ENCODE peak calls at places on chromosomes 1 and 21, in six cellular contexts. G is neuronal stem cell, J is H1, C is IMR-90, V is trophoblast cell, K is mesenchymal stem cell. Y is an unnamed sample.

GRCh38 chr1:2539312-2539907 is 9.3 kb upstream of the HES5 start:
- DNase-seq in K (no peak), G (no peak), J (peak), C (no peak), V (peak), Y (peak)

GRCh38 chr1:234486858-234487830 is 8.2 kb upstream of the TARBP1 start:
- DNase-seq in G (peak), K (peak), V (peak), C (peak), J (no peak), Y (no peak)

GRCh38 chr1:112575154-112575804 is 43.7 kb downstream of the ST7L start:
- DNase-seq in K (peak), V (peak), G (no peak), C (peak), J (no peak), Y (no peak)

GRCh38 chr1:243364866-243365265 is 109.0 kb downstream of the SDCCAG8 start:
- DNase-seq in V (no peak), J (no peak), G (no peak), C (no peak), K (no peak), Y (no peak)

GRCh38 chr1:188615321-188615720 is 1786.6 kb downstream of the PLA2G4A start:
- DNase-seq in G (no peak), J (no peak), C (peak), K (peak), V (peak), Y (no peak)

GRCh38 chr21:43916691-43917514 is 51.9 kb downstream of the AGPAT3 start:
- DNase-seq in C (peak), G (no peak), J (peak), K (no peak), V (no peak), Y (no peak)

GRCh38 chr1:228104526-228105251 is 1.6 kb upstream of the C1orf35 start:
- DNase-seq in V (no peak), C (no peak), J (no peak), G (no peak), K (no peak), Y (peak)

GRCh38 chr1:8347635-8348034 is 29.7 kb downstream of the SLC45A1 start:
- DNase-seq in K (no peak), J (no peak), G (no peak), V (peak), C (no peak), Y (no peak)

GRCh38 chr21:36388076-36388475 is 2.9 kb downstream of the CHAF1B start:
- DNase-seq in J (no peak), V (no peak), C (no peak), K (no peak), G (no peak), Y (no peak)

GRCh38 chr21:15964181-15964855 is 234.5 kb downstream of the USP25 start:
- DNase-seq in J (no peak), K (no peak), G (no peak), C (no peak), V (no peak), Y (no peak)

GRCh38 chr1:117740461-117740860 is 134.6 kb downstream of the TENT5C start:
- DNase-seq in J (no peak), C (no peak), K (no peak), V (no peak), G (no peak), Y (no peak)

GRCh38 chr1:22451702-22452400 is at the start of gene ZBTB40:
- DNase-seq in J (peak), K (peak), C (peak), V (peak), G (peak), Y (peak)
- H3K23ac ChIP-seq in J (no peak), K (peak), C (peak), V (no peak), G (peak), Y (no peak)

GRCh38 chr1:64903593-64903992 is 62.8 kb downstream of the JAK1 start:
- DNase-seq in J (no peak), G (no peak), V (no peak), K (no peak), C (no peak), Y (no peak)
- H3K14ac ChIP-seq in J (no peak), G (no peak), V (no peak), K (no peak), C (no peak), Y (no peak)

GRCh38 chr1:201468501-201468843 is 516 bp downstream of the PHLDA3 start:
- DNase-seq in G (no peak), V (peak), C (no peak), K (peak), J (no peak), Y (no peak)

GRCh38 chr1:201469645-201470074 is 672 bp upstream of the PHLDA3 start:
- DNase-seq in G (no peak), J (no peak), V (peak), K (no peak), C (no peak), Y (no peak)

GRCh38 chr1:201466492-201466891 is 2.5 kb downstream of the PHLDA3 start:
- DNase-seq in V (no peak), K (peak), G (no peak), J (no peak), C (no peak), Y (no peak)

GRCh38 chr1:201470581-201470980 is 1.6 kb upstream of the PHLDA3 start:
- DNase-seq in C (no peak), J (no peak), G (no peak), K (no peak), V (no peak), Y (no peak)

GRCh38 chr1:201468844-201469644 is at the start of gene PHLDA3:
- DNase-seq in C (peak), V (peak), G (peak), J (peak), K (peak), Y (peak)
- H3K23ac ChIP-seq in C (peak), V (no peak), G (peak), J (no peak), K (peak), Y (no peak)

DNA sequence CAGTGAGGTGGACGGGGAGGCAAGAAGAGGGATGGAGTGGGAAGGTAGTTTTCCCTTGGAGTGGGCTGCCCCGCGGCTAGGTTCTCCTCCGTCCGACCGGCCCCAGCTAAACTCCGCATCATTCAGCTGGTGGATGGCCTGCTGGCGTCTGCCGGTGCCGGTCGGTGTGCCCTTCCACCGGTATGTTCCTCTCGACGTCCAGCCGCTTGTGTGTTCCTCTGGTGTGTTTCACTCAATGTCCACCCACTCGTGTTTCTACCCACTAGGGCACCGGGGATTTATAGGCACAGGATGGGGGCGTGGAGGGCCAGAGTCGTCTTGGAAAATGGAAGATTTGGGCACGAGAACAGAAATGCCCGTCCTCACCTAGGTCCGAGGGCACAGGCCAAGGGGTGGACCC is 931.7 kb upstream of the B3GALT2 start:
- DNase-seq in J (no peak), V (no peak), K (no peak), C (no peak), G (no peak), Y (no peak)
- H3K14ac ChIP-seq in J (no peak), V (no peak), K (no peak), C (no peak), G (no peak), Y (no peak)

DNA sequence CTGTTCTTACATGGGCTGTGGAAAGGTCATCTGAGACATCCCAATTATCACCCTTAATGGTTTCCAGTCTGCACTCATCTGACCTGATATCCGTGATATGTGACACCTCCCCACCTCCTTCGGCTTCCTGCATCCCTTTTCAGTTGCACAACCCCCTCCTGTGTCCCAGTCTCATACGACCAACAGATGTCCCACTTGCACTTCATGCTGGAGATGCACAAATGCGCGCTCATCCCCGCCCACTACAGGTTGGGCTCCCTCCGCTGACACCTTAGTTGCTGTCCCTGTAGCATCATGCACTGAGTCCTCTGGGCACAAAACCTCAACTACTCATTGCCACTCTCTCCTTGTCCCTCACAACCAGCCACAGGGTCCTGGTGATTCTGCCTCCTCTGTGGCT is 94.4 kb downstream of the MIS18A start:
- DNase-seq in V (no peak), J (no peak), G (no peak), K (no peak), C (no peak), Y (peak)
- H3K23ac ChIP-seq in V (no peak), J (no peak), G (no peak), K (no peak), C (no peak), Y (no peak)

DNA sequence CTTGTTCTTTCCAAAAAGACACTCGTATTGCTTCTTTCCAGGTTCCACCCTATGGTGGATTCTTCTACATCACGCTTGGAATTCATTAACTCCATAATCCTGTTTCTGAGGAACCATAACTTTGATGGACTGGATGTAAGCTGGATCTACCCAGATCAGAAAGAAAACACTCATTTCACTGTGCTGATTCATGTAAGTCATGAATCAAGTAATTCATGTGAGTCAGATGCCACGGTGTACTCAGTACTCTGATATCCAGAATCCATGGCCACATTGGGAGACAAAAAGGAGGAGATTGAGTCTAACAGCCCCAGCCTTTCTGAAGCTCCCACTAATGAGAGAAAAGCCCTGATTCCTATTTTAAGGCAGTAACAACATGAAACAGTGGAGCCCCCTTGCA is 7.4 kb downstream of the CHI3L2 start:
- DNase-seq in K (no peak), G (no peak), J (no peak), V (peak), C (peak), Y (no peak)
- H3K14ac ChIP-seq in K (no peak), G (no peak), J (no peak), V (no peak), C (no peak), Y (no peak)

DNA sequence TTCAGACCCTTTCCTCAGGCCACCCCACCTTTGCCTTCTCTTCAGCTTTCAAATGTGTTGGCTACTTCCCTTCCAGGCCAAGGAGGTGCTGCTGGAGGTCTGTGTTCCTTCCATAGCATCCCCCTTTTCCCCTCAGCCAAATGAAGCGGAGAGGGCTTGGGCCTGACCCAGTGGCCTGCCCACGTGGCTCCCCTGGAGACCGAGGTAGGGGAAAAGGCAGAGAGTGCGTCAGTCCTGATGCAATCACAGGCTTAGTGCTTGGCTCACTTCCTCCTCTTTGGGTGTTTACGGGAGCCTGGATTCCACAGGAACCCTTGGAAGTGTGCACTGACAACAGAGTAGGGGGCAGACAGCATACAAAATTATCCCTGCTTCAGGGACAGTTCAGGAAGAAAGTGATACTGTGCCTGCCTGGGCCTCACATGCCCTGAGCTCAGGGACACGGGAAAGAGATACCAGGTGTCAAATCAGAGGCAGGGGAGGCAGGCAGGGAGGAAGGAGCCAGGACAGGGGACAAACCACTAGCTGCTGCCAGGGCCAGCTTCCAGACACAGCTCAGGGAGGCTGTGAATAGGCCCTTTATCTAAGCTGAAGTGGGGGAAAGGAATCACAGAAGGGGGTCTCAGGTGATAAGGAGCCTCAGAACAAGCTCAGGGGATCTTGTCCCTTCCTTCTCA is 16.6 kb upstream of the PTP4A2 start:
- DNase-seq in J (peak), C (peak), K (peak), V (peak), G (no peak), Y (peak)
- H3K23ac ChIP-seq in J (no peak), C (peak), K (peak), V (no peak), G (peak), Y (no peak)

GRCh38 chr1:222525956-222526355 is 21.9 kb downstream of the HHIPL2 start:
- DNase-seq in C (no peak), V (no peak), K (no peak), G (no peak), J (no peak), Y (no peak)

GRCh38 chr1:222522105-222522915 is 25.6 kb downstream of the HHIPL2 start:
- DNase-seq in C (no peak), G (no peak), V (no peak), J (no peak), K (no peak), Y (no peak)

GRCh38 chr1:222523852-222524251 is 24.1 kb downstream of the HHIPL2 start:
- DNase-seq in G (no peak), J (no peak), V (no peak), C (peak), K (no peak), Y (no peak)

DNA sequence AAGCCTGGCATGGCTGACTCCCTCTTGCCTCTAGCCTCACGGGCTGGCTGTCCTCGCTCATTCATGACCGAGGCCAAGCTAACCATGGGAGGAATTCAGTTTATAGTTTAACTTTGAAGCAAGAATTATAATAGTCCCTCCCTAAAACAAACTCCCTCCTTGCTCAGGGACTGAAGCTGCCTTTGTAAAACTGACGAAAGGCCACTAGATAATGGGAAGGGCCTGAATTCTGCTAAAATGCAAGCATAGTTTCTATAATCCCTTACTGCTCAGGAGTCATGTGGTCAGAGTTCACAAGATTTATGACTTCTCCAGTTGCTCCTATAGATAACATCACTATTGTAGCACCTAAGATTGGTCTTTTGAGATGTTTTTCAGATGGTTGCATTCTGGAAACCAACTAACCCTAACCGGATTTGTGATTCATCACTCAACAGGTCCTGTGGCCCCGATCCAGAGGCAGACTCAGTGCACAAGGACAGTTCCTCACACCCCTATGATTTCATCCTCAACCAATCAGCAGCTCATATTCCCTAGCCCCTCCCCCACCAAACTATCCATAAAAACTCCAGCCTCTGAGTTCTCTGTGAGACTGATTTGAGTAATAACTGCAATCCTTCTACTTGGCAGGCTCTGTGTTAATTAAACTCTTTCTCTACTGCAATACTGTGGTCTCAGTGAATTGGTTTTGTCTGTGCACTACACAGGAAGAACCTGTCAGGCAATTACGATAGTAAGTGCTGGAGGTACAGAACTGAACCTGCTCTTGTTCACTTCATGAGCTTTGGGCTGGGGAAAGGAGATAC is 26.4 kb downstream of the HHIPL2 start:
- DNase-seq in V (peak), C (peak), J (no peak), G (no peak), K (no peak), Y (no peak)
- H3K14ac ChIP-seq in V (no peak), C (no peak), J (no peak), G (no peak), K (no peak), Y (no peak)

Y was measured in H9.